ENCODE peak calls at places on chromosome 16, in seven cellular contexts. U is stimulated activated naive B cell treated with anti-CD40 and anti-IgM and Interleukin-4, amounts not matched to agents 10 μg/mL and 1 μg/mL and 100 μg/mL, for 72 hours; B is stimulated activated effector memory CD8-positive, alpha-beta T cell treated with anti-CD3 and anti-CD28 coated beads, Interleukin-12 subunit alpha, Interleukin-12 subunit beta, amount 100 ng/mL, for 72 hours; T is neuronal stem cell; Y is CD8-positive, alpha-beta T cell; G is bronchial epithelial cell; M is stimulated activated CD4-positive, alpha-beta T cell treated with anti-CD3 and anti-CD28 coated beads, TNF-alpha, amount 100 ng/mL, for 1 hour. C is an unnamed sample.

GRCh38 chr16:9458816-9459215 is 367.4 kb downstream of the HAPSTR1 start:
- DNase-seq in Y (no peak), U (no peak), B (no peak), T (no peak), G (no peak), M (no peak), C (no peak)

GRCh38 chr16:78608305-78608776 is 508.9 kb downstream of the WWOX start:
- DNase-seq in B (no peak), Y (no peak), G (no peak), M (no peak), U (no peak), T (no peak), C (no peak)

GRCh38 chr16:66004706-66005105 is 361.8 kb upstream of the CDH5 start:
- DNase-seq in G (no peak), T (no peak), M (no peak), U (no peak), B (no peak), Y (no peak), C (no peak)

GRCh38 chr16:87880117-87880696 is 10.9 kb upstream of the SLC7A5 start:
- DNase-seq in G (no peak), B (no peak), T (no peak), Y (no peak), M (no peak), U (no peak), C (no peak)

GRCh38 chr16:83365166-83365565 is 442.6 kb upstream of the HSBP1 start:
- DNase-seq in Y (no peak), B (no peak), G (peak), U (no peak), M (no peak), T (no peak), C (no peak)

GRCh38 chr16:53952215-53953208 is 248.6 kb downstream of the FTO start:
- DNase-seq in T (no peak), B (no peak), G (no peak), Y (no peak), M (no peak), U (no peak), C (no peak)

GRCh38 chr16:83098536-83098935 is 471.8 kb downstream of the CDH13 start:
- DNase-seq in M (no peak), T (no peak), B (no peak), Y (no peak), U (no peak), G (no peak), C (no peak)

GRCh38 chr16:8607214-8607613 is 14.3 kb upstream of the METTL22 start:
- DNase-seq in M (no peak), Y (no peak), G (no peak), U (no peak), B (no peak), T (no peak), C (no peak)

GRCh38 chr16:70437017-70437581 is 1.8 kb downstream of the ST3GAL2 start:
- DNase-seq in B (no peak), M (no peak), T (no peak), U (no peak), Y (no peak), G (no peak), C (no peak)

GRCh38 chr16:84319146-84319760 is 24.6 kb downstream of the WFDC1 start:
- DNase-seq in G (no peak), T (no peak), B (no peak), Y (no peak), U (no peak), M (no peak), C (no peak)

GRCh38 chr16:54921229-54921824 is 9.3 kb upstream of the IRX5 start:
- DNase-seq in B (no peak), T (no peak), M (no peak), Y (no peak), G (peak), U (no peak), C (no peak)

GRCh38 chr16:3012828-3013420 is at the start of gene CLDN9:
- DNase-seq in U (no peak), B (no peak), Y (no peak), G (no peak), M (no peak), T (no peak), C (no peak)

C was measured in GM19239.